ENCODE peak calls at places on chromosomes 2 and 18, in nine cellular contexts. One of them, this sample, is unnamed.

GRCh38 chr2:101150306-101151140 is 659 bp downstream of the TBC1D8 start:
- DNase-seq in Caki2: peak
- DNase-seq in AG20443: peak
- DNase-seq in NCI-H1417: peak
- DNase-seq in H7: peak
- DNase-seq in NCI-H446: no peak
- DNase-seq in fibroblast of the aortic adventitia: no peak
- DNase-seq in activated naive CD8-positive, alpha-beta T cell treated with anti-CD3 and anti-CD28 coated beads for 36 hours: peak
- DNase-seq in left cardiac atrium: peak
- DNase-seq in this sample: peak

GRCh38 chr2:215808996-215809395 is 204.4 kb downstream of the MREG start:
- DNase-seq in NCI-H446: no peak
- DNase-seq in fibroblast of the aortic adventitia: peak
- DNase-seq in left cardiac atrium: no peak
- DNase-seq in activated naive CD8-positive, alpha-beta T cell treated with anti-CD3 and anti-CD28 coated beads for 36 hours: no peak
- DNase-seq in Caki2: no peak
- DNase-seq in H7: peak
- DNase-seq in NCI-H1417: no peak
- DNase-seq in AG20443: no peak
- DNase-seq in this sample: no peak

GRCh38 chr2:44965684-44966083 is 24.2 kb downstream of the SIX3 start:
- DNase-seq in NCI-H1417: no peak
- DNase-seq in NCI-H446: no peak
- DNase-seq in left cardiac atrium: no peak
- DNase-seq in H7: no peak
- DNase-seq in fibroblast of the aortic adventitia: no peak
- DNase-seq in Caki2: no peak
- DNase-seq in activated naive CD8-positive, alpha-beta T cell treated with anti-CD3 and anti-CD28 coated beads for 36 hours: no peak
- DNase-seq in AG20443: no peak
- DNase-seq in this sample: peak

GRCh38 chr2:160376576-160376975 is 117.0 kb downstream of the RBMS1 start:
- DNase-seq in NCI-H446: no peak
- DNase-seq in fibroblast of the aortic adventitia: peak
- DNase-seq in AG20443: no peak
- DNase-seq in left cardiac atrium: no peak
- DNase-seq in Caki2: no peak
- DNase-seq in NCI-H1417: no peak
- DNase-seq in activated naive CD8-positive, alpha-beta T cell treated with anti-CD3 and anti-CD28 coated beads for 36 hours: no peak
- DNase-seq in H7: no peak
- DNase-seq in this sample: no peak

GRCh38 chr2:24304621-24305020 is 55.7 kb downstream of the ITSN2 start:
- DNase-seq in activated naive CD8-positive, alpha-beta T cell treated with anti-CD3 and anti-CD28 coated beads for 36 hours: no peak
- DNase-seq in AG20443: no peak
- DNase-seq in H7: no peak
- DNase-seq in fibroblast of the aortic adventitia: peak
- DNase-seq in NCI-H1417: no peak
- DNase-seq in Caki2: no peak
- DNase-seq in NCI-H446: no peak
- DNase-seq in left cardiac atrium: no peak
- DNase-seq in this sample: no peak

GRCh38 chr2:233643128-233643527 is 6.9 kb downstream of the UGT1A10 start:
- DNase-seq in fibroblast of the aortic adventitia: peak
- DNase-seq in H7: peak
- DNase-seq in Caki2: no peak
- DNase-seq in NCI-H446: no peak
- DNase-seq in left cardiac atrium: no peak
- DNase-seq in AG20443: no peak
- DNase-seq in activated naive CD8-positive, alpha-beta T cell treated with anti-CD3 and anti-CD28 coated beads for 36 hours: no peak
- DNase-seq in NCI-H1417: no peak
- DNase-seq in this sample: no peak

GRCh38 chr2:100058014-100058310 is 84.4 kb downstream of the AFF3 start:
- DNase-seq in NCI-H446: no peak
- DNase-seq in activated naive CD8-positive, alpha-beta T cell treated with anti-CD3 and anti-CD28 coated beads for 36 hours: no peak
- DNase-seq in H7: no peak
- DNase-seq in left cardiac atrium: no peak
- DNase-seq in NCI-H1417: no peak
- DNase-seq in AG20443: peak
- DNase-seq in fibroblast of the aortic adventitia: peak
- DNase-seq in Caki2: peak
- DNase-seq in this sample: peak

GRCh38 chr2:223835701-223836532 is 1.5 kb downstream of the AP1S3 start:
- DNase-seq in fibroblast of the aortic adventitia: no peak
- DNase-seq in activated naive CD8-positive, alpha-beta T cell treated with anti-CD3 and anti-CD28 coated beads for 36 hours: peak
- DNase-seq in AG20443: no peak
- DNase-seq in NCI-H446: peak
- DNase-seq in Caki2: peak
- DNase-seq in left cardiac atrium: no peak
- DNase-seq in NCI-H1417: no peak
- DNase-seq in H7: no peak
- DNase-seq in this sample: no peak

GRCh38 chr2:88090446-88091283 is 23.0 kb downstream of the SMYD1 start:
- DNase-seq in left cardiac atrium: no peak
- DNase-seq in NCI-H1417: no peak
- DNase-seq in fibroblast of the aortic adventitia: no peak
- DNase-seq in Caki2: no peak
- DNase-seq in activated naive CD8-positive, alpha-beta T cell treated with anti-CD3 and anti-CD28 coated beads for 36 hours: peak
- DNase-seq in NCI-H446: no peak
- DNase-seq in H7: no peak
- DNase-seq in AG20443: no peak
- DNase-seq in this sample: no peak

GRCh38 chr18:10131036-10131774 is 217.4 kb downstream of the VAPA start:
- DNase-seq in Caki2: no peak
- DNase-seq in AG20443: no peak
- DNase-seq in NCI-H446: no peak
- DNase-seq in activated naive CD8-positive, alpha-beta T cell treated with anti-CD3 and anti-CD28 coated beads for 36 hours: no peak
- DNase-seq in fibroblast of the aortic adventitia: no peak
- DNase-seq in left cardiac atrium: no peak
- DNase-seq in H7: peak
- DNase-seq in NCI-H1417: peak
- DNase-seq in this sample: no peak

GRCh38 chr2:234164499-234165409 is 114.3 kb downstream of the SPP2 start:
- DNase-seq in AG20443: no peak
- DNase-seq in fibroblast of the aortic adventitia: no peak
- DNase-seq in left cardiac atrium: no peak
- DNase-seq in activated naive CD8-positive, alpha-beta T cell treated with anti-CD3 and anti-CD28 coated beads for 36 hours: peak
- DNase-seq in NCI-H446: no peak
- DNase-seq in NCI-H1417: no peak
- DNase-seq in H7: no peak
- DNase-seq in Caki2: no peak
- DNase-seq in this sample: no peak

GRCh38 chr2:212961255-212961654 is 190.2 kb downstream of the IKZF2 start:
- DNase-seq in Caki2: no peak
- DNase-seq in H7: no peak
- DNase-seq in NCI-H1417: no peak
- DNase-seq in left cardiac atrium: no peak
- DNase-seq in activated naive CD8-positive, alpha-beta T cell treated with anti-CD3 and anti-CD28 coated beads for 36 hours: no peak
- DNase-seq in NCI-H446: no peak
- DNase-seq in fibroblast of the aortic adventitia: no peak
- DNase-seq in AG20443: no peak
- DNase-seq in this sample: no peak

GRCh38 chr2:133362061-133362476 is 206.2 kb downstream of the NCKAP5 start:
- DNase-seq in NCI-H1417: no peak
- DNase-seq in left cardiac atrium: no peak
- DNase-seq in NCI-H446: no peak
- DNase-seq in Caki2: no peak
- DNase-seq in AG20443: peak
- DNase-seq in fibroblast of the aortic adventitia: peak
- DNase-seq in H7: no peak
- DNase-seq in activated naive CD8-positive, alpha-beta T cell treated with anti-CD3 and anti-CD28 coated beads for 36 hours: no peak
- DNase-seq in this sample: peak

GRCh38 chr2:127128508-127128907 is 21.6 kb upstream of the BIN1 start:
- DNase-seq in NCI-H446: no peak
- DNase-seq in NCI-H1417: peak
- DNase-seq in activated naive CD8-positive, alpha-beta T cell treated with anti-CD3 and anti-CD28 coated beads for 36 hours: no peak
- DNase-seq in AG20443: no peak
- DNase-seq in H7: peak
- DNase-seq in Caki2: no peak
- DNase-seq in left cardiac atrium: no peak
- DNase-seq in fibroblast of the aortic adventitia: no peak
- DNase-seq in this sample: no peak

GRCh38 chr2:47173986-47174730 is 19.1 kb upstream of the STPG4 start:
- DNase-seq in Caki2: no peak
- DNase-seq in activated naive CD8-positive, alpha-beta T cell treated with anti-CD3 and anti-CD28 coated beads for 36 hours: no peak
- DNase-seq in H7: no peak
- DNase-seq in NCI-H1417: peak
- DNase-seq in left cardiac atrium: no peak
- DNase-seq in fibroblast of the aortic adventitia: no peak
- DNase-seq in NCI-H446: no peak
- DNase-seq in AG20443: no peak
- DNase-seq in this sample: no peak

GRCh38 chr18:58113337-58113736 is 69.3 kb downstream of the NEDD4L start:
- DNase-seq in AG20443: no peak
- DNase-seq in H7: no peak
- DNase-seq in left cardiac atrium: no peak
- DNase-seq in Caki2: no peak
- DNase-seq in NCI-H1417: no peak
- DNase-seq in fibroblast of the aortic adventitia: no peak
- DNase-seq in NCI-H446: no peak
- DNase-seq in activated naive CD8-positive, alpha-beta T cell treated with anti-CD3 and anti-CD28 coated beads for 36 hours: no peak
- DNase-seq in this sample: no peak

GRCh38 chr2:176879596-176879995 is 333.0 kb upstream of the HNRNPA3 start:
- DNase-seq in left cardiac atrium: no peak
- DNase-seq in activated naive CD8-positive, alpha-beta T cell treated with anti-CD3 and anti-CD28 coated beads for 36 hours: no peak
- DNase-seq in H7: no peak
- DNase-seq in Caki2: no peak
- DNase-seq in fibroblast of the aortic adventitia: no peak
- DNase-seq in NCI-H1417: peak
- DNase-seq in AG20443: no peak
- DNase-seq in NCI-H446: no peak
- DNase-seq in this sample: no peak

GRCh38 chr2:153405196-153405595 is 73.4 kb downstream of the RPRM start:
- DNase-seq in activated naive CD8-positive, alpha-beta T cell treated with anti-CD3 and anti-CD28 coated beads for 36 hours: no peak
- DNase-seq in AG20443: no peak
- DNase-seq in NCI-H1417: peak
- DNase-seq in H7: no peak
- DNase-seq in Caki2: no peak
- DNase-seq in left cardiac atrium: no peak
- DNase-seq in NCI-H446: no peak
- DNase-seq in fibroblast of the aortic adventitia: no peak
- DNase-seq in this sample: no peak

GRCh38 chr2:193695367-193695766 is 1500.6 kb upstream of the TMEFF2 start:
- DNase-seq in NCI-H1417: peak
- DNase-seq in left cardiac atrium: no peak
- DNase-seq in activated naive CD8-positive, alpha-beta T cell treated with anti-CD3 and anti-CD28 coated beads for 36 hours: no peak
- DNase-seq in NCI-H446: peak
- DNase-seq in Caki2: no peak
- DNase-seq in fibroblast of the aortic adventitia: peak
- DNase-seq in AG20443: peak
- DNase-seq in H7: no peak
- DNase-seq in this sample: peak

GRCh38 chr2:206086683-206087350 is 843 bp upstream of the INO80D start:
- DNase-seq in NCI-H446: no peak
- DNase-seq in AG20443: no peak
- DNase-seq in Caki2: no peak
- DNase-seq in H7: no peak
- DNase-seq in left cardiac atrium: no peak
- DNase-seq in NCI-H1417: peak
- DNase-seq in activated naive CD8-positive, alpha-beta T cell treated with anti-CD3 and anti-CD28 coated beads for 36 hours: no peak
- DNase-seq in fibroblast of the aortic adventitia: peak
- DNase-seq in this sample: no peak

GRCh38 chr2:45283764-45284620 is 274.7 kb upstream of the SIX2 start:
- DNase-seq in AG20443: peak
- DNase-seq in fibroblast of the aortic adventitia: peak
- DNase-seq in NCI-H446: no peak
- DNase-seq in activated naive CD8-positive, alpha-beta T cell treated with anti-CD3 and anti-CD28 coated beads for 36 hours: no peak
- DNase-seq in H7: no peak
- DNase-seq in Caki2: no peak
- DNase-seq in left cardiac atrium: no peak
- DNase-seq in NCI-H1417: no peak
- DNase-seq in this sample: peak

GRCh38 chr2:62140785-62141740 is 54.9 kb upstream of the B3GNT2 start:
- DNase-seq in left cardiac atrium: no peak
- DNase-seq in activated naive CD8-positive, alpha-beta T cell treated with anti-CD3 and anti-CD28 coated beads for 36 hours: peak
- DNase-seq in NCI-H1417: no peak
- DNase-seq in H7: no peak
- DNase-seq in NCI-H446: no peak
- DNase-seq in Caki2: no peak
- DNase-seq in fibroblast of the aortic adventitia: no peak
- DNase-seq in AG20443: no peak
- DNase-seq in this sample: no peak

GRCh38 chr2:65130440-65131175 is 702 bp upstream of the RAB1A start:
- DNase-seq in activated naive CD8-positive, alpha-beta T cell treated with anti-CD3 and anti-CD28 coated beads for 36 hours: no peak
- DNase-seq in fibroblast of the aortic adventitia: peak
- DNase-seq in Caki2: peak
- DNase-seq in H7: peak
- DNase-seq in AG20443: no peak
- DNase-seq in left cardiac atrium: no peak
- DNase-seq in NCI-H446: no peak
- DNase-seq in NCI-H1417: no peak
- DNase-seq in this sample: no peak